ENCODE peak calls at places on chromosomes 16 and 17, in eight cellular contexts. One of them, this sample, is unnamed.
A peak's percentile ranks its signal among the peaks of the same experiment; 100 is the strongest.

GRCh38 chr17:51270675-51271074 is 10.3 kb downstream of the UTP18 start:
- DNase-seq in cardiac fibroblast: no peak
- DNase-seq in K562: no peak
- DNase-seq in CD4-positive, CD25-positive, alpha-beta regulatory T cell: no peak
- DNase-seq in NB4: peak; percentile 12
- DNase-seq in effector memory CD8-positive, alpha-beta T cell: no peak
- DNase-seq in CD8-positive, alpha-beta T cell: no peak
- DNase-seq in DMS79 treated with DMSO at 0.1 percent for 48 hours: no peak
- DNase-seq in this sample: no peak

GRCh38 chr16:57606147-57606846 is 22.1 kb upstream of the ADGRG1 start:
- DNase-seq in cardiac fibroblast: no peak
- DNase-seq in K562: no peak
- DNase-seq in CD4-positive, CD25-positive, alpha-beta regulatory T cell: no peak
- DNase-seq in NB4: no peak
- DNase-seq in effector memory CD8-positive, alpha-beta T cell: no peak
- DNase-seq in CD8-positive, alpha-beta T cell: no peak
- DNase-seq in DMS79 treated with DMSO at 0.1 percent for 48 hours: no peak
- DNase-seq in this sample: no peak

GRCh38 chr17:78723001-78723796 is 58.9 kb downstream of the CYTH1 start:
- DNase-seq in cardiac fibroblast: no peak
- DNase-seq in K562: no peak
- DNase-seq in CD4-positive, CD25-positive, alpha-beta regulatory T cell: no peak
- DNase-seq in NB4: no peak
- DNase-seq in effector memory CD8-positive, alpha-beta T cell: no peak
- DNase-seq in CD8-positive, alpha-beta T cell: no peak
- DNase-seq in DMS79 treated with DMSO at 0.1 percent for 48 hours: peak; percentile 21
- DNase-seq in this sample: no peak

GRCh38 chr16:48511071-48511540 is 98.9 kb downstream of the N4BP1 start:
- DNase-seq in cardiac fibroblast: no peak
- DNase-seq in K562: no peak
- DNase-seq in CD4-positive, CD25-positive, alpha-beta regulatory T cell: no peak
- DNase-seq in NB4: no peak
- DNase-seq in effector memory CD8-positive, alpha-beta T cell: no peak
- DNase-seq in CD8-positive, alpha-beta T cell: no peak
- DNase-seq in DMS79 treated with DMSO at 0.1 percent for 48 hours: no peak
- DNase-seq in this sample: no peak

GRCh38 chr16:70331091-70331490 is 15.6 kb upstream of the DDX19A start:
- DNase-seq in cardiac fibroblast: no peak
- DNase-seq in K562: no peak
- DNase-seq in CD4-positive, CD25-positive, alpha-beta regulatory T cell: no peak
- DNase-seq in NB4: no peak
- DNase-seq in effector memory CD8-positive, alpha-beta T cell: no peak
- DNase-seq in CD8-positive, alpha-beta T cell: no peak
- DNase-seq in DMS79 treated with DMSO at 0.1 percent for 48 hours: no peak
- DNase-seq in this sample: no peak

GRCh38 chr16:50414152-50414551 is 45.4 kb upstream of the BRD7 start:
- DNase-seq in cardiac fibroblast: no peak
- DNase-seq in K562: no peak
- DNase-seq in CD4-positive, CD25-positive, alpha-beta regulatory T cell: no peak
- DNase-seq in NB4: no peak
- DNase-seq in effector memory CD8-positive, alpha-beta T cell: no peak
- DNase-seq in CD8-positive, alpha-beta T cell: no peak
- DNase-seq in DMS79 treated with DMSO at 0.1 percent for 48 hours: no peak
- DNase-seq in this sample: no peak

GRCh38 chr16:20726661-20727060 is 15.0 kb downstream of the THUMPD1 start:
- DNase-seq in cardiac fibroblast: no peak
- DNase-seq in K562: no peak
- DNase-seq in CD4-positive, CD25-positive, alpha-beta regulatory T cell: no peak
- DNase-seq in NB4: no peak
- DNase-seq in effector memory CD8-positive, alpha-beta T cell: no peak
- DNase-seq in CD8-positive, alpha-beta T cell: no peak
- DNase-seq in DMS79 treated with DMSO at 0.1 percent for 48 hours: peak; percentile 79
- DNase-seq in this sample: no peak

GRCh38 chr17:73293480-73293911 is 18.3 kb downstream of the CDC42EP4 start:
- DNase-seq in cardiac fibroblast: peak; percentile 88
- DNase-seq in K562: no peak
- DNase-seq in CD4-positive, CD25-positive, alpha-beta regulatory T cell: no peak
- DNase-seq in NB4: peak; percentile 37
- DNase-seq in effector memory CD8-positive, alpha-beta T cell: no peak
- DNase-seq in CD8-positive, alpha-beta T cell: no peak
- DNase-seq in DMS79 treated with DMSO at 0.1 percent for 48 hours: no peak
- DNase-seq in this sample: no peak

GRCh38 chr17:3923466-3924190 is 7.4 kb upstream of the P2RX1 start:
- DNase-seq in cardiac fibroblast: no peak
- DNase-seq in K562: no peak
- DNase-seq in CD4-positive, CD25-positive, alpha-beta regulatory T cell: no peak
- DNase-seq in NB4: no peak
- DNase-seq in effector memory CD8-positive, alpha-beta T cell: no peak
- DNase-seq in CD8-positive, alpha-beta T cell: no peak
- DNase-seq in DMS79 treated with DMSO at 0.1 percent for 48 hours: no peak
- DNase-seq in this sample: no peak

GRCh38 chr17:10772425-10773380 is 31.2 kb downstream of the TMEM238L start:
- DNase-seq in cardiac fibroblast: peak; percentile 28
- DNase-seq in K562: peak; percentile 46
- DNase-seq in CD4-positive, CD25-positive, alpha-beta regulatory T cell: no peak
- DNase-seq in NB4: peak; percentile 67
- DNase-seq in effector memory CD8-positive, alpha-beta T cell: no peak
- DNase-seq in CD8-positive, alpha-beta T cell: peak; percentile 30
- DNase-seq in DMS79 treated with DMSO at 0.1 percent for 48 hours: peak; percentile 3
- DNase-seq in this sample: peak; percentile 22

GRCh38 chr17:66727634-66728570 is 107.0 kb upstream of the CACNG5 start:
- DNase-seq in cardiac fibroblast: peak; percentile 61
- DNase-seq in K562: peak; percentile 57
- DNase-seq in CD4-positive, CD25-positive, alpha-beta regulatory T cell: no peak
- DNase-seq in NB4: peak; percentile 55
- DNase-seq in effector memory CD8-positive, alpha-beta T cell: peak; percentile 21
- DNase-seq in CD8-positive, alpha-beta T cell: no peak
- DNase-seq in DMS79 treated with DMSO at 0.1 percent for 48 hours: peak; percentile 46
- DNase-seq in this sample: no peak

GRCh38 chr16:69187387-69187890 is 475 bp downstream of the SNTB2 start:
- DNase-seq in cardiac fibroblast: no peak
- DNase-seq in K562: peak; percentile 76
- DNase-seq in CD4-positive, CD25-positive, alpha-beta regulatory T cell: peak; percentile 35
- DNase-seq in NB4: peak; percentile 59
- DNase-seq in effector memory CD8-positive, alpha-beta T cell: peak; percentile 37
- DNase-seq in CD8-positive, alpha-beta T cell: peak; percentile 41
- DNase-seq in DMS79 treated with DMSO at 0.1 percent for 48 hours: peak; percentile 4
- DNase-seq in this sample: peak; percentile 41

GRCh38 chr17:80811181-80812105 is 180.2 kb upstream of the CHMP6 start:
- DNase-seq in cardiac fibroblast: no peak
- DNase-seq in K562: no peak
- DNase-seq in CD4-positive, CD25-positive, alpha-beta regulatory T cell: no peak
- DNase-seq in NB4: peak; percentile 60
- DNase-seq in effector memory CD8-positive, alpha-beta T cell: no peak
- DNase-seq in CD8-positive, alpha-beta T cell: no peak
- DNase-seq in DMS79 treated with DMSO at 0.1 percent for 48 hours: no peak
- DNase-seq in this sample: no peak

GRCh38 chr16:8644513-8645140 is 23.1 kb downstream of the METTL22 start:
- DNase-seq in cardiac fibroblast: no peak
- DNase-seq in K562: no peak
- DNase-seq in CD4-positive, CD25-positive, alpha-beta regulatory T cell: no peak
- DNase-seq in NB4: peak; percentile 97
- DNase-seq in effector memory CD8-positive, alpha-beta T cell: no peak
- DNase-seq in CD8-positive, alpha-beta T cell: peak; percentile 11
- DNase-seq in DMS79 treated with DMSO at 0.1 percent for 48 hours: no peak
- DNase-seq in this sample: no peak

GRCh38 chr17:75548839-75549238 is 23.3 kb downstream of the LLGL2 start:
- DNase-seq in cardiac fibroblast: no peak
- DNase-seq in K562: no peak
- DNase-seq in CD4-positive, CD25-positive, alpha-beta regulatory T cell: no peak
- DNase-seq in NB4: no peak
- DNase-seq in effector memory CD8-positive, alpha-beta T cell: no peak
- DNase-seq in CD8-positive, alpha-beta T cell: no peak
- DNase-seq in DMS79 treated with DMSO at 0.1 percent for 48 hours: no peak
- DNase-seq in this sample: no peak

GRCh38 chr17:67615736-67616135 is 102.0 kb upstream of the NOL11 start:
- DNase-seq in cardiac fibroblast: no peak
- DNase-seq in K562: no peak
- DNase-seq in CD4-positive, CD25-positive, alpha-beta regulatory T cell: no peak
- DNase-seq in NB4: no peak
- DNase-seq in effector memory CD8-positive, alpha-beta T cell: no peak
- DNase-seq in CD8-positive, alpha-beta T cell: no peak
- DNase-seq in DMS79 treated with DMSO at 0.1 percent for 48 hours: no peak
- DNase-seq in this sample: no peak

GRCh38 chr16:85648782-85649181 is 35.7 kb downstream of the GSE1 start:
- DNase-seq in cardiac fibroblast: no peak
- DNase-seq in K562: no peak
- DNase-seq in CD4-positive, CD25-positive, alpha-beta regulatory T cell: no peak
- DNase-seq in NB4: no peak
- DNase-seq in effector memory CD8-positive, alpha-beta T cell: no peak
- DNase-seq in CD8-positive, alpha-beta T cell: no peak
- DNase-seq in DMS79 treated with DMSO at 0.1 percent for 48 hours: no peak
- DNase-seq in this sample: no peak

GRCh38 chr16:70713342-70713741 is 27.5 kb upstream of the MTSS2 start:
- DNase-seq in cardiac fibroblast: peak; percentile 61
- DNase-seq in K562: no peak
- DNase-seq in CD4-positive, CD25-positive, alpha-beta regulatory T cell: no peak
- DNase-seq in NB4: peak; percentile 89
- DNase-seq in effector memory CD8-positive, alpha-beta T cell: no peak
- DNase-seq in CD8-positive, alpha-beta T cell: no peak
- DNase-seq in DMS79 treated with DMSO at 0.1 percent for 48 hours: no peak
- DNase-seq in this sample: no peak

GRCh38 chr16:4212207-4212933 is 29.5 kb downstream of the SRL start:
- DNase-seq in cardiac fibroblast: peak; percentile 79
- DNase-seq in K562: no peak
- DNase-seq in CD4-positive, CD25-positive, alpha-beta regulatory T cell: no peak
- DNase-seq in NB4: no peak
- DNase-seq in effector memory CD8-positive, alpha-beta T cell: no peak
- DNase-seq in CD8-positive, alpha-beta T cell: no peak
- DNase-seq in DMS79 treated with DMSO at 0.1 percent for 48 hours: no peak
- DNase-seq in this sample: peak; percentile 17

GRCh38 chr16:12896562-12896961 is 4.8 kb upstream of the SHISA9 start:
- DNase-seq in cardiac fibroblast: peak; percentile 22
- DNase-seq in K562: peak; percentile 29
- DNase-seq in CD4-positive, CD25-positive, alpha-beta regulatory T cell: no peak
- DNase-seq in NB4: peak; percentile 53
- DNase-seq in effector memory CD8-positive, alpha-beta T cell: no peak
- DNase-seq in CD8-positive, alpha-beta T cell: no peak
- DNase-seq in DMS79 treated with DMSO at 0.1 percent for 48 hours: no peak
- DNase-seq in this sample: peak; percentile 6

GRCh38 chr17:43878260-43879082 is 28.9 kb downstream of the MPP2 start:
- DNase-seq in cardiac fibroblast: peak; percentile 89
- DNase-seq in K562: peak; percentile 88
- DNase-seq in CD4-positive, CD25-positive, alpha-beta regulatory T cell: peak; percentile 34
- DNase-seq in NB4: peak; percentile 70
- DNase-seq in effector memory CD8-positive, alpha-beta T cell: peak; percentile 68
- DNase-seq in CD8-positive, alpha-beta T cell: peak; percentile 72
- DNase-seq in DMS79 treated with DMSO at 0.1 percent for 48 hours: peak; percentile 65
- DNase-seq in this sample: no peak

GRCh38 chr16:11799509-11800384 is 2.7 kb upstream of the ZC3H7A start:
- DNase-seq in cardiac fibroblast: no peak
- DNase-seq in K562: no peak
- DNase-seq in CD4-positive, CD25-positive, alpha-beta regulatory T cell: peak; percentile 49
- DNase-seq in NB4: peak; percentile 62
- DNase-seq in effector memory CD8-positive, alpha-beta T cell: no peak
- DNase-seq in CD8-positive, alpha-beta T cell: no peak
- DNase-seq in DMS79 treated with DMSO at 0.1 percent for 48 hours: no peak
- DNase-seq in this sample: no peak

GRCh38 chr16:58507195-58507962 is 7.4 kb downstream of the NDRG4 start:
- DNase-seq in cardiac fibroblast: no peak
- DNase-seq in K562: no peak
- DNase-seq in CD4-positive, CD25-positive, alpha-beta regulatory T cell: no peak
- DNase-seq in NB4: peak; percentile 65
- DNase-seq in effector memory CD8-positive, alpha-beta T cell: no peak
- DNase-seq in CD8-positive, alpha-beta T cell: no peak
- DNase-seq in DMS79 treated with DMSO at 0.1 percent for 48 hours: no peak
- DNase-seq in this sample: no peak

GRCh38 chr16:64475627-64476351 is 646.1 kb downstream of the CDH11 start:
- DNase-seq in cardiac fibroblast: peak; percentile 42
- DNase-seq in K562: no peak
- DNase-seq in CD4-positive, CD25-positive, alpha-beta regulatory T cell: no peak
- DNase-seq in NB4: no peak
- DNase-seq in effector memory CD8-positive, alpha-beta T cell: no peak
- DNase-seq in CD8-positive, alpha-beta T cell: no peak
- DNase-seq in DMS79 treated with DMSO at 0.1 percent for 48 hours: no peak
- DNase-seq in this sample: no peak

GRCh38 chr16:4075534-4075933 is 40.7 kb downstream of the ADCY9 start:
- DNase-seq in cardiac fibroblast: no peak
- DNase-seq in K562: no peak
- DNase-seq in CD4-positive, CD25-positive, alpha-beta regulatory T cell: no peak
- DNase-seq in NB4: no peak
- DNase-seq in effector memory CD8-positive, alpha-beta T cell: no peak
- DNase-seq in CD8-positive, alpha-beta T cell: no peak
- DNase-seq in DMS79 treated with DMSO at 0.1 percent for 48 hours: no peak
- DNase-seq in this sample: no peak

GRCh38 chr16:74769791-74770190 is 4.8 kb downstream of the FA2H start:
- DNase-seq in cardiac fibroblast: no peak
- DNase-seq in K562: no peak
- DNase-seq in CD4-positive, CD25-positive, alpha-beta regulatory T cell: no peak
- DNase-seq in NB4: no peak
- DNase-seq in effector memory CD8-positive, alpha-beta T cell: no peak
- DNase-seq in CD8-positive, alpha-beta T cell: no peak
- DNase-seq in DMS79 treated with DMSO at 0.1 percent for 48 hours: no peak
- DNase-seq in this sample: no peak

GRCh38 chr16:1345087-1345486 is 6.6 kb downstream of the TSR3 start:
- DNase-seq in cardiac fibroblast: no peak
- DNase-seq in K562: no peak
- DNase-seq in CD4-positive, CD25-positive, alpha-beta regulatory T cell: no peak
- DNase-seq in NB4: peak; percentile 31
- DNase-seq in effector memory CD8-positive, alpha-beta T cell: no peak
- DNase-seq in CD8-positive, alpha-beta T cell: no peak
- DNase-seq in DMS79 treated with DMSO at 0.1 percent for 48 hours: no peak
- DNase-seq in this sample: no peak

GRCh38 chr17:51083976-51084375 is 36.7 kb downstream of the SPAG9 start:
- DNase-seq in cardiac fibroblast: peak; percentile 32
- DNase-seq in K562: no peak
- DNase-seq in CD4-positive, CD25-positive, alpha-beta regulatory T cell: no peak
- DNase-seq in NB4: peak; percentile 11
- DNase-seq in effector memory CD8-positive, alpha-beta T cell: no peak
- DNase-seq in CD8-positive, alpha-beta T cell: no peak
- DNase-seq in DMS79 treated with DMSO at 0.1 percent for 48 hours: no peak
- DNase-seq in this sample: no peak

GRCh38 chr17:50710025-50710424 is 2.3 kb upstream of the ANKRD40 start:
- DNase-seq in cardiac fibroblast: no peak
- DNase-seq in K562: no peak
- DNase-seq in CD4-positive, CD25-positive, alpha-beta regulatory T cell: no peak
- DNase-seq in NB4: no peak
- DNase-seq in effector memory CD8-positive, alpha-beta T cell: no peak
- DNase-seq in CD8-positive, alpha-beta T cell: no peak
- DNase-seq in DMS79 treated with DMSO at 0.1 percent for 48 hours: no peak
- DNase-seq in this sample: no peak

This sample was measured in B cell.